ENCODE peak calls at places on chromosome 5, in nine cellular contexts. R, J, Q, U, S, L, O, Z and E are unnamed samples. For H3K4me1, the result is how much of the 10 kb centered on the place peaks cover.

GRCh38 chr5:109304323-109304722 is 105.5 kb downstream of the PJA2 start:
- DNase-seq in R (no peak), J (no peak), Q (no peak), U (no peak), S (no peak), L (no peak), O (no peak), Z (no peak), E (no peak)

GRCh38 chr5:136686192-136686872 is 321.0 kb upstream of the TRPC7 start:
- DNase-seq in R (no peak), J (no peak), Q (no peak), U (no peak), S (peak), L (peak), O (no peak), Z (peak), E (no peak)

GRCh38 chr5:110903966-110904365 is 165.2 kb downstream of the SLC25A46 start:
- DNase-seq in R (no peak), J (no peak), Q (no peak), U (no peak), S (no peak), L (no peak), O (no peak), Z (no peak), E (no peak)

GRCh38 chr5:83530186-83530585 is 58.6 kb downstream of the VCAN start:
- DNase-seq in R (no peak), J (no peak), Q (no peak), U (no peak), S (peak), L (no peak), O (no peak), Z (no peak), E (no peak)

GRCh38 chr5:143657814-143658395 is 154.1 kb upstream of the HMHB1 start:
- DNase-seq in R (no peak), J (no peak), Q (no peak), U (no peak), S (no peak), L (no peak), O (no peak), Z (no peak), E (no peak)

GRCh38 chr5:73917433-73917832 is 291.4 kb downstream of the ARHGEF28 start:
- DNase-seq in R (peak), J (no peak), Q (no peak), U (no peak), S (no peak), L (no peak), O (no peak), Z (peak), E (no peak)

GRCh38 chr5:103345461-103345860 is 86.9 kb downstream of the MACIR start:
- DNase-seq in R (no peak), J (no peak), Q (no peak), U (no peak), S (no peak), L (no peak), O (no peak), Z (no peak), E (no peak)

GRCh38 chr5:9453480-9454011 is 92.3 kb downstream of the SEMA5A start:
- DNase-seq in R (no peak), J (no peak), Q (no peak), U (no peak), S (no peak), L (no peak), O (no peak), Z (no peak), E (no peak)

GRCh38 chr5:56725709-56726108 is 89.6 kb upstream of the MAP3K1 start:
- DNase-seq in R (no peak), J (no peak), Q (no peak), U (no peak), S (no peak), L (no peak), O (no peak), Z (no peak), E (no peak)

GRCh38 chr5:122311888-122312669 is at the start of gene SNCAIP:
- DNase-seq in R (peak), J (peak), Q (no peak), U (no peak), S (peak), L (peak), O (no peak), Z (peak), E (no peak)

GRCh38 chr5:8053270-8053669 is 184.3 kb downstream of the MTRR start:
- DNase-seq in R (no peak), J (no peak), Q (no peak), U (no peak), S (no peak), L (no peak), O (no peak), Z (no peak), E (no peak)

GRCh38 chr5:90803891-90804290 is 245.3 kb downstream of the ADGRV1 start:
- DNase-seq in R (no peak), J (no peak), Q (no peak), U (no peak), S (peak), L (no peak), O (no peak), Z (no peak), E (no peak)

GRCh38 chr5:135013445-135013844 is 20.6 kb downstream of the PITX1 start:
- DNase-seq in R (no peak), J (no peak), Q (no peak), U (no peak), S (no peak), L (no peak), O (no peak), Z (no peak), E (no peak)

GRCh38 chr5:61330341-61330878 is 1.6 kb upstream of the ZSWIM6 start:
- DNase-seq in R (peak), J (peak), Q (no peak), U (no peak), S (peak), L (peak), O (no peak), Z (peak), E (no peak)

GRCh38 chr5:154287136-154287535 is 96.6 kb downstream of the GALNT10 start:
- DNase-seq in R (no peak), J (no peak), Q (peak), U (no peak), S (no peak), L (peak), O (no peak), Z (peak), E (no peak)

GRCh38 chr5:179344301-179345178 is 721 bp downstream of the ADAMTS2 start:
- DNase-seq in R (no peak), J (no peak), Q (no peak), U (no peak), S (no peak), L (no peak), O (no peak), Z (peak), E (no peak)

GRCh38 chr5:143758750-143759149 is 53.2 kb upstream of the HMHB1 start:
- DNase-seq in R (no peak), J (no peak), Q (no peak), U (no peak), S (no peak), L (no peak), O (no peak), Z (no peak), E (no peak)

GRCh38 chr5:1045960-1046560 is 37.5 kb downstream of the NKD2 start:
- DNase-seq in R (no peak), J (no peak), Q (no peak), U (no peak), S (no peak), L (no peak), O (no peak), Z (no peak), E (no peak)

GRCh38 chr5:155264809-155265208 is 251.3 kb downstream of the KIF4B start:
- DNase-seq in R (no peak), J (no peak), Q (no peak), U (no peak), S (no peak), L (no peak), O (no peak), Z (no peak), E (no peak)

GRCh38 chr5:143404416-143405062 is 1.1 kb upstream of the NR3C1 start:
- DNase-seq in R (peak), J (peak), Q (peak), U (peak), S (peak), L (peak), O (peak), Z (peak), E (peak)

GRCh38 chr5:10745133-10745532 is 15.9 kb downstream of the DAP start:
- DNase-seq in R (no peak), J (no peak), Q (no peak), U (no peak), S (no peak), L (no peak), O (no peak), Z (no peak), E (no peak)

GRCh38 chr5:80010754-80011392 is 19.8 kb upstream of the MTX3 start:
- DNase-seq in R (peak), J (no peak), Q (no peak), U (no peak), S (no peak), L (no peak), O (no peak), Z (no peak), E (no peak)

GRCh38 chr5:644509-644908 is 32.4 kb downstream of the CEP72 start:
- DNase-seq in R (no peak), J (no peak), Q (no peak), U (no peak), S (no peak), L (no peak), O (no peak), Z (no peak), E (no peak)

GRCh38 chr5:132358760-132359159 is 10.8 kb upstream of the SLC22A5 start:
- DNase-seq in R (no peak), J (no peak), Q (no peak), U (no peak), S (no peak), L (no peak), O (no peak), Z (no peak), E (no peak)

GRCh38 chr5:15117691-15118090 is 246.1 kb upstream of the ANKH start:
- DNase-seq in R (no peak), J (no peak), Q (no peak), U (no peak), S (no peak), L (no peak), O (no peak), Z (no peak), E (no peak)

GRCh38 chr5:35133186-35133585 is 85.4 kb upstream of the AGXT2 start:
- DNase-seq in R (no peak), J (no peak), Q (no peak), U (no peak), S (no peak), L (no peak), O (no peak), Z (no peak), E (no peak)

GRCh38 chr5:77367733-77368132 is 124.4 kb downstream of the WDR41 start:
- DNase-seq in R (no peak), J (no peak), Q (peak), U (no peak), S (peak), L (no peak), O (no peak), Z (no peak), E (no peak)

GRCh38 chr5:116739648-116740047 is 165.0 kb upstream of the SEMA6A start:
- DNase-seq in R (no peak), J (no peak), Q (no peak), U (no peak), S (no peak), L (no peak), O (no peak), Z (no peak), E (no peak)
- H3K4me3 ChIP-seq in R (peak), J (no peak), Q (no peak), U (no peak), S (no peak), L (no peak), O (no peak), Z (no peak), E (no peak)

GRCh38 chr5:95730730-95731570 is at the start of gene RHOBTB3:
- DNase-seq in R (peak), J (peak), Q (peak), U (no peak), S (peak), L (peak), O (peak), Z (peak), E (peak)
- H3K27ac ChIP-seq in R (peak), J (peak), Q (peak), U (no peak), S (no peak), L (no peak), O (peak), Z (no peak), E (no peak)

DNA sequence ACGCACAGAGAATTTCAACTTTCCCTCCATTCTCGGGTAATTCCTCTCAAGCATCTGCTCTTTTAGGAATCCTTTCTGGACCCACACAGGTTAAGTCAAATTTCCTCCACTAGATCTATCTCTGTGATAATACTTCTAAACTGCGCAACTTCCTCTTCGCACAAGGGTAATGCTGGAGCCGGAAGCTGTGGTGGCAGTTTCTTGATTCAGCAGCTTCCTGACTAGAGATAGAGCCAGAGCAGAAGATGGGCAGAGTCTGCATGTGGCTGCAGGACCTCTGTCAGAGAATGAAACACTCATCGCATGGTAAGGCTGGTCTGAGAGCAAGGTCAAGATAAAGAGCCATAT is 11.1 kb upstream of the CDC42SE2 start:
- DNase-seq in R (peak), J (peak), Q (no peak), U (peak), S (no peak), L (no peak), O (peak), Z (no peak), E (peak)
- H3K4me1 ChIP-seq in R (under half), J (under half), Q (under half), U (under half), S (under half), L (under half), O (under half), Z (under half), E (half or more)

GRCh38 chr5:138937392-138938387 is 62.6 kb upstream of the LRRTM2 start:
- DNase-seq in R (no peak), J (no peak), Q (no peak), U (no peak), S (no peak), L (no peak), O (no peak), Z (no peak), E (no peak)

GRCh38 chr5:138936225-138936967 is 61.3 kb upstream of the LRRTM2 start:
- DNase-seq in R (no peak), J (no peak), Q (no peak), U (no peak), S (no peak), L (no peak), O (no peak), Z (peak), E (no peak)

GRCh38 chr5:138936968-138937345 is 61.8 kb upstream of the LRRTM2 start:
- DNase-seq in R (no peak), J (no peak), Q (no peak), U (no peak), S (no peak), L (no peak), O (no peak), Z (no peak), E (no peak)

GRCh38 chr5:138935466-138935865 is 60.3 kb upstream of the LRRTM2 start:
- DNase-seq in R (no peak), J (no peak), Q (no peak), U (no peak), S (no peak), L (no peak), O (no peak), Z (no peak), E (no peak)

GRCh38 chr5:138938526-138938925 is 63.4 kb upstream of the LRRTM2 start:
- DNase-seq in R (no peak), J (no peak), Q (no peak), U (no peak), S (no peak), L (no peak), O (no peak), Z (no peak), E (no peak)
- H3K4me3 ChIP-seq in R (no peak), J (no peak), Q (no peak), U (no peak), S (no peak), L (no peak), O (no peak), Z (no peak), E (no peak)

GRCh38 chr5:127827451-127827850 is 124.3 kb downstream of the CCDC192 start:
- DNase-seq in R (no peak), J (no peak), Q (no peak), U (no peak), S (no peak), L (no peak), O (no peak), Z (no peak), E (no peak)

GRCh38 chr5:127830157-127830556 is 127.0 kb downstream of the CCDC192 start:
- DNase-seq in R (no peak), J (no peak), Q (no peak), U (no peak), S (no peak), L (no peak), O (no peak), Z (no peak), E (no peak)

GRCh38 chr5:127824126-127824525 is 120.9 kb downstream of the CCDC192 start:
- DNase-seq in R (no peak), J (no peak), Q (no peak), U (no peak), S (no peak), L (no peak), O (peak), Z (no peak), E (no peak)

GRCh38 chr5:127820910-127821553 is 117.8 kb downstream of the CCDC192 start:
- DNase-seq in R (no peak), J (no peak), Q (no peak), U (no peak), S (peak), L (no peak), O (no peak), Z (no peak), E (no peak)

GRCh38 chr5:127826011-127826410 is 122.8 kb downstream of the CCDC192 start:
- DNase-seq in R (no peak), J (no peak), Q (no peak), U (no peak), S (no peak), L (no peak), O (no peak), Z (no peak), E (no peak)
- H3K27ac ChIP-seq in R (no peak), J (no peak), Q (no peak), U (no peak), S (no peak), L (no peak), O (no peak), Z (no peak), E (no peak)

GRCh38 chr5:59158637-59159391 is 575.9 kb downstream of the RAB3C start:
- DNase-seq in R (no peak), J (no peak), Q (no peak), U (no peak), S (no peak), L (no peak), O (no peak), Z (no peak), E (no peak)
- H3K4me1 ChIP-seq in R (under half), J (under half), Q (under half), U (under half), S (under half), L (under half), O (under half), Z (under half), E (under half)